ENCODE peak calls at places on chromosomes 6 and 20, in eight cellular contexts. W is activated T-helper 9 cell treated with anti-CD3 and anti-CD28 coated beads, Interleukin-2, amount 50 U/mL, for 16 hours; H is CD4-positive, alpha-beta T cell; F is fibroblast of mammary gland; C is ecto neural progenitor cell; U is activated naive CD4-positive, alpha-beta T cell treated with anti-CD3 and anti-CD28 coated beads, Interleukin-2, amount 10 ng/mL, durations not matched to agents 7 days and 5 days; S is naive thymus-derived CD8-positive, alpha-beta T cell; Q is heart left ventricle. N is an unnamed sample.

GRCh38 chr6:43990275-43990626 is 137.0 kb downstream of the MRPL14 start:
- DNase-seq in W (no peak), H (no peak), F (peak), C (no peak), U (no peak), S (no peak), Q (no peak), N (no peak)

GRCh38 chr6:77403424-77403823 is 59.9 kb downstream of the HTR1B start:
- DNase-seq in W (no peak), H (no peak), F (peak), C (no peak), U (no peak), S (no peak), Q (no peak), N (no peak)

GRCh38 chr6:39411465-39411864 is 89.0 kb upstream of the KCNK16 start:
- DNase-seq in W (no peak), H (no peak), F (peak), C (no peak), U (no peak), S (no peak), Q (no peak), N (no peak)

GRCh38 chr6:11309947-11310665 is 77.6 kb upstream of the NEDD9 start:
- DNase-seq in W (no peak), H (no peak), F (no peak), C (no peak), U (no peak), S (no peak), Q (no peak), N (no peak)

GRCh38 chr6:130794686-130795085 is 32.5 kb upstream of the SMLR1 start:
- DNase-seq in W (no peak), H (no peak), F (no peak), C (no peak), U (no peak), S (no peak), Q (no peak), N (no peak)

GRCh38 chr6:29965873-29966601 is 23.7 kb downstream of the HLA-A start:
- DNase-seq in W (no peak), H (peak), F (peak), C (peak), U (peak), S (peak), Q (peak), N (peak)

GRCh38 chr20:53264604-53265003 is 292.4 kb downstream of the TSHZ2 start:
- DNase-seq in W (no peak), H (no peak), F (no peak), C (no peak), U (no peak), S (no peak), Q (no peak), N (no peak)

GRCh38 chr20:49717693-49718092 is 4.0 kb upstream of the B4GALT5 start:
- DNase-seq in W (no peak), H (no peak), F (no peak), C (no peak), U (no peak), S (no peak), Q (no peak), N (no peak)

GRCh38 chr6:11938285-11938890 is 73.7 kb upstream of the HIVEP1 start:
- DNase-seq in W (no peak), H (no peak), F (no peak), C (no peak), U (no peak), S (no peak), Q (no peak), N (no peak)

GRCh38 chr6:30461055-30461454 is 28.3 kb upstream of the HLA-E start:
- DNase-seq in W (no peak), H (no peak), F (no peak), C (no peak), U (no peak), S (no peak), Q (no peak), N (no peak)

GRCh38 chr20:34369265-34369664 is 6.2 kb downstream of the ITCH start:
- DNase-seq in W (no peak), H (no peak), F (no peak), C (no peak), U (peak), S (no peak), Q (no peak), N (peak)

GRCh38 chr20:59611286-59611685 is 6.9 kb downstream of the PHACTR3 start:
- DNase-seq in W (no peak), H (no peak), F (no peak), C (no peak), U (no peak), S (no peak), Q (no peak), N (no peak)

GRCh38 chr6:116087437-116088027 is 13.1 kb upstream of the NT5DC1 start:
- DNase-seq in W (no peak), H (no peak), F (peak), C (no peak), U (no peak), S (no peak), Q (no peak), N (no peak)

GRCh38 chr20:17652411-17652810 is 29.6 kb downstream of the RRBP1 start:
- DNase-seq in W (no peak), H (no peak), F (no peak), C (no peak), U (no peak), S (no peak), Q (no peak), N (no peak)

GRCh38 chr20:25032478-25033183 is 25.3 kb downstream of the ACSS1 start:
- DNase-seq in W (no peak), H (no peak), F (no peak), C (peak), U (no peak), S (no peak), Q (no peak), N (no peak)

GRCh38 chr20:49894073-49894470 is 21.3 kb downstream of the SPATA2 start:
- DNase-seq in W (no peak), H (no peak), F (no peak), C (no peak), U (no peak), S (no peak), Q (no peak), N (peak)

GRCh38 chr6:88982720-88983119 is 19.3 kb upstream of the RNGTT start:
- DNase-seq in W (no peak), H (no peak), F (peak), C (no peak), U (no peak), S (no peak), Q (no peak), N (no peak)

GRCh38 chr6:44225579-44226325 is 2.4 kb downstream of the SLC29A1 start:
- DNase-seq in W (no peak), H (no peak), F (no peak), C (no peak), U (no peak), S (no peak), Q (no peak), N (no peak)

GRCh38 chr20:33753763-33754162 is 22.0 kb downstream of the ZNF341 start:
- DNase-seq in W (no peak), H (no peak), F (peak), C (no peak), U (no peak), S (no peak), Q (no peak), N (no peak)

GRCh38 chr6:130489514-130489913 is 123.7 kb downstream of the TMEM200A start:
- DNase-seq in W (no peak), H (no peak), F (no peak), C (no peak), U (no peak), S (no peak), Q (no peak), N (no peak)

GRCh38 chr20:59042151-59042795 is at the start of gene PRELID3B:
- DNase-seq in W (no peak), H (no peak), F (peak), C (no peak), U (no peak), S (no peak), Q (no peak), N (no peak)

GRCh38 chr6:139334791-139335446 is 39.5 kb downstream of the CITED2 start:
- DNase-seq in W (no peak), H (no peak), F (peak), C (no peak), U (no peak), S (no peak), Q (no peak), N (no peak)

GRCh38 chr20:38673731-38674177 is 50.5 kb upstream of the SLC32A1 start:
- DNase-seq in W (no peak), H (no peak), F (peak), C (no peak), U (no peak), S (no peak), Q (no peak), N (no peak)

GRCh38 chr6:26380256-26380655 is 2.7 kb upstream of the BTN2A2 start:
- DNase-seq in W (no peak), H (no peak), F (peak), C (no peak), U (no peak), S (no peak), Q (no peak), N (no peak)

GRCh38 chr20:62907377-62908317 is 18.7 kb downstream of the DIDO1 start:
- DNase-seq in W (no peak), H (no peak), F (no peak), C (no peak), U (peak), S (peak), Q (no peak), N (no peak)

GRCh38 chr6:31597006-31597405 is 4.2 kb upstream of the NCR3 start:
- DNase-seq in W (no peak), H (no peak), F (peak), C (no peak), U (peak), S (no peak), Q (no peak), N (no peak)

GRCh38 chr6:44266347-44266746 is 996 bp upstream of the NFKBIE start:
- DNase-seq in W (no peak), H (no peak), F (no peak), C (no peak), U (no peak), S (no peak), Q (no peak), N (peak)

GRCh38 chr6:121285041-121285440 is 49.2 kb downstream of the TBC1D32 start:
- DNase-seq in W (no peak), H (no peak), F (peak), C (no peak), U (no peak), S (no peak), Q (no peak), N (no peak)

N was measured in activated CD8-positive, alpha-beta memory T cell treated with anti-CD3 and anti-CD28 coated beads, Interleukin-2, amount 10 ng/mL, durations not matched to agents 7 days and 5 days.